ENCODE peak calls at places on chromosome 6, in four cellular contexts. L is amniotic stem cell, D is HFF-Myc, M is GM18507. C is an unnamed sample.

GRCh38 chr6:150641398-150642139 is 41.9 kb downstream of the PLEKHG1 start:
- DNase-seq in L (no peak), D (no peak), M (no peak), C (no peak)

GRCh38 chr6:117265425-117266266 is at the start of gene VGLL2:
- DNase-seq in L (no peak), D (no peak), M (no peak), C (peak)

GRCh38 chr6:38262041-38262440 is 377.7 kb downstream of the BTBD9 start:
- DNase-seq in L (no peak), D (peak), M (no peak), C (no peak)

GRCh38 chr6:142845624-142846458 is 99.1 kb downstream of the HIVEP2 start:
- DNase-seq in L (peak), D (peak), M (no peak), C (no peak)

GRCh38 chr6:169291639-169292339 is 38.1 kb upstream of the THBS2 start:
- DNase-seq in L (no peak), D (no peak), M (no peak), C (peak)

GRCh38 chr6:150683320-150683719 is 83.6 kb downstream of the PLEKHG1 start:
- DNase-seq in L (no peak), D (no peak), M (no peak), C (peak)

GRCh38 chr6:56399250-56399671 is 151.9 kb upstream of the COL21A1 start:
- DNase-seq in L (no peak), D (no peak), M (no peak), C (no peak)

GRCh38 chr6:551405-551804 is 105.5 kb downstream of the HUS1B start:
- DNase-seq in L (peak), D (peak), M (no peak), C (no peak)

GRCh38 chr6:79301290-79301689 is 66.8 kb upstream of the HMGN3 start:
- DNase-seq in L (no peak), D (no peak), M (no peak), C (no peak)

GRCh38 chr6:53639520-53639919 is 26.0 kb downstream of the KLHL31 start:
- DNase-seq in L (no peak), D (no peak), M (no peak), C (no peak)

GRCh38 chr6:111813247-111814162 is 59.7 kb downstream of the FYN start:
- DNase-seq in L (no peak), D (no peak), M (no peak), C (no peak)

GRCh38 chr6:157281570-157281969 is 41.7 kb downstream of the TMEM242 start:
- DNase-seq in L (no peak), D (no peak), M (no peak), C (no peak)

GRCh38 chr6:32851025-32851424 is 2.5 kb downstream of the TAP1 start:
- DNase-seq in L (no peak), D (no peak), M (no peak), C (no peak)

GRCh38 chr6:148091394-148091793 is 251.2 kb upstream of the SASH1 start:
- DNase-seq in L (no peak), D (no peak), M (no peak), C (no peak)

GRCh38 chr6:66948106-66948505 is 1241.1 kb upstream of the EYS start:
- DNase-seq in L (no peak), D (no peak), M (no peak), C (no peak)

GRCh38 chr6:149636116-149636515 is 12.4 kb downstream of the KATNA1 start:
- DNase-seq in L (no peak), D (peak), M (no peak), C (no peak)

GRCh38 chr6:29520232-29520631 is 32.5 kb upstream of the MAS1L start:
- DNase-seq in L (no peak), D (no peak), M (no peak), C (peak)

GRCh38 chr6:32816746-32817204 is at the start of gene HLA-DOB:
- DNase-seq in L (no peak), D (no peak), M (peak), C (peak)

GRCh38 chr6:128327890-128328289 is 192.5 kb downstream of the PTPRK start:
- DNase-seq in L (no peak), D (no peak), M (no peak), C (no peak)

GRCh38 chr6:26394289-26394688 is 7.8 kb upstream of the BTN3A1 start:
- DNase-seq in L (peak), D (no peak), M (no peak), C (no peak)

GRCh38 chr6:163415176-163415619 is 680 bp downstream of the QKI start:
- DNase-seq in L (no peak), D (no peak), M (no peak), C (no peak)